ENCODE peak calls at places on chromosomes 6 and 20, in five cellular contexts. One of them, this sample, is unnamed.

GRCh38 chr20:61833807-61834610 is 231.7 kb downstream of the TAF4 start:
- DNase-seq in fibroblast of lung: no peak
- DNase-seq in GM23338: no peak
- DNase-seq in PC-3: no peak
- DNase-seq in astrocyte: no peak
- DNase-seq in this sample: no peak

GRCh38 chr6:131687022-131687421 is 14.2 kb downstream of the OR2A4 start:
- DNase-seq in fibroblast of lung: peak
- DNase-seq in GM23338: no peak
- DNase-seq in PC-3: no peak
- DNase-seq in astrocyte: no peak
- DNase-seq in this sample: no peak

GRCh38 chr6:33197431-33198048 is 2.9 kb downstream of the RXRB start:
- DNase-seq in fibroblast of lung: peak
- DNase-seq in GM23338: peak
- DNase-seq in PC-3: peak
- DNase-seq in astrocyte: peak
- DNase-seq in this sample: peak

GRCh38 chr6:136387316-136387715 is 97.7 kb upstream of the BCLAF1 start:
- DNase-seq in fibroblast of lung: no peak
- DNase-seq in GM23338: no peak
- DNase-seq in PC-3: no peak
- DNase-seq in astrocyte: no peak
- DNase-seq in this sample: no peak

GRCh38 chr6:147867827-147868226 is 359.3 kb downstream of the SAMD5 start:
- DNase-seq in fibroblast of lung: no peak
- DNase-seq in GM23338: no peak
- DNase-seq in PC-3: no peak
- DNase-seq in astrocyte: no peak
- DNase-seq in this sample: no peak

GRCh38 chr6:137813308-137813707 is 53.8 kb upstream of the TNFAIP3 start:
- DNase-seq in fibroblast of lung: peak
- DNase-seq in GM23338: no peak
- DNase-seq in PC-3: peak
- DNase-seq in astrocyte: no peak
- DNase-seq in this sample: no peak

GRCh38 chr6:168916576-168917207 is 337.0 kb downstream of the THBS2 start:
- DNase-seq in fibroblast of lung: peak
- DNase-seq in GM23338: no peak
- DNase-seq in PC-3: no peak
- DNase-seq in astrocyte: peak
- DNase-seq in this sample: no peak

GRCh38 chr6:108167449-108167903 is 1.7 kb downstream of the NR2E1 start:
- DNase-seq in fibroblast of lung: no peak
- DNase-seq in GM23338: peak
- DNase-seq in PC-3: no peak
- DNase-seq in astrocyte: no peak
- DNase-seq in this sample: no peak

GRCh38 chr20:25859649-25860530 is 163.2 kb upstream of the ZNF337 start:
- DNase-seq in fibroblast of lung: peak
- DNase-seq in GM23338: peak
- DNase-seq in PC-3: peak
- DNase-seq in astrocyte: no peak
- DNase-seq in this sample: peak

GRCh38 chr20:17043323-17043722 is 183.5 kb upstream of the PCSK2 start:
- DNase-seq in fibroblast of lung: no peak
- DNase-seq in GM23338: no peak
- DNase-seq in PC-3: no peak
- DNase-seq in astrocyte: no peak
- DNase-seq in this sample: no peak

GRCh38 chr20:64177787-64178186 is 13.5 kb downstream of the MYT1 start:
- DNase-seq in fibroblast of lung: no peak
- DNase-seq in GM23338: no peak
- DNase-seq in PC-3: no peak
- DNase-seq in astrocyte: no peak
- DNase-seq in this sample: no peak

GRCh38 chr6:148969679-148970078 is 222.8 kb downstream of the UST start:
- DNase-seq in fibroblast of lung: peak
- DNase-seq in GM23338: peak
- DNase-seq in PC-3: no peak
- DNase-seq in astrocyte: peak
- DNase-seq in this sample: no peak

GRCh38 chr6:136669299-136669699 is 119.1 kb upstream of the MAP7 start:
- DNase-seq in fibroblast of lung: peak
- DNase-seq in GM23338: no peak
- DNase-seq in PC-3: peak
- DNase-seq in astrocyte: peak
- DNase-seq in this sample: no peak

GRCh38 chr6:168157272-168158007 is 78.4 kb upstream of the FRMD1 start:
- DNase-seq in fibroblast of lung: peak
- DNase-seq in GM23338: peak
- DNase-seq in PC-3: peak
- DNase-seq in astrocyte: peak
- DNase-seq in this sample: no peak

GRCh38 chr6:35876902-35877301 is 44.0 kb downstream of the SRPK1 start:
- DNase-seq in fibroblast of lung: no peak
- DNase-seq in GM23338: no peak
- DNase-seq in PC-3: no peak
- DNase-seq in astrocyte: no peak
- DNase-seq in this sample: no peak

GRCh38 chr20:543369-544152 is at the start of gene CSNK2A1:
- DNase-seq in fibroblast of lung: peak
- DNase-seq in GM23338: peak
- DNase-seq in PC-3: peak
- DNase-seq in astrocyte: peak
- DNase-seq in this sample: peak

GRCh38 chr6:27591660-27592059 is 118.8 kb upstream of the ZNF184 start:
- DNase-seq in fibroblast of lung: peak
- DNase-seq in GM23338: peak
- DNase-seq in PC-3: peak
- DNase-seq in astrocyte: peak
- DNase-seq in this sample: no peak

GRCh38 chr6:166707045-166707444 is 80.0 kb upstream of the RPS6KA2 start:
- DNase-seq in fibroblast of lung: peak
- DNase-seq in GM23338: peak
- DNase-seq in PC-3: peak
- DNase-seq in astrocyte: no peak
- DNase-seq in this sample: peak

GRCh38 chr20:44733341-44734069 is 12.2 kb upstream of the KCNK15 start:
- DNase-seq in fibroblast of lung: peak
- DNase-seq in GM23338: peak
- DNase-seq in PC-3: peak
- DNase-seq in astrocyte: no peak
- DNase-seq in this sample: peak

GRCh38 chr6:110410534-110410933 is 4.8 kb downstream of the DDO start:
- DNase-seq in fibroblast of lung: no peak
- DNase-seq in GM23338: no peak
- DNase-seq in PC-3: no peak
- DNase-seq in astrocyte: no peak
- DNase-seq in this sample: no peak

GRCh38 chr6:12504325-12504966 is 212.1 kb upstream of the PHACTR1 start:
- DNase-seq in fibroblast of lung: no peak
- DNase-seq in GM23338: peak
- DNase-seq in PC-3: peak
- DNase-seq in astrocyte: no peak
- DNase-seq in this sample: peak

GRCh38 chr6:71621918-71622519 is 264.3 kb upstream of the RIMS1 start:
- DNase-seq in fibroblast of lung: no peak
- DNase-seq in GM23338: peak
- DNase-seq in PC-3: peak
- DNase-seq in astrocyte: no peak
- DNase-seq in this sample: no peak

GRCh38 chr6:158158748-158159147 is 9.3 kb downstream of the SERAC1 start:
- DNase-seq in fibroblast of lung: peak
- DNase-seq in GM23338: no peak
- DNase-seq in PC-3: no peak
- DNase-seq in astrocyte: peak
- DNase-seq in this sample: no peak

GRCh38 chr6:16602035-16602434 is 159.2 kb downstream of the ATXN1 start:
- DNase-seq in fibroblast of lung: no peak
- DNase-seq in GM23338: no peak
- DNase-seq in PC-3: no peak
- DNase-seq in astrocyte: no peak
- DNase-seq in this sample: no peak

GRCh38 chr20:22597303-22597702 is 12.9 kb upstream of the FOXA2 start:
- DNase-seq in fibroblast of lung: no peak
- DNase-seq in GM23338: no peak
- DNase-seq in PC-3: no peak
- DNase-seq in astrocyte: no peak
- DNase-seq in this sample: no peak

GRCh38 chr20:46406986-46407670 is 713 bp upstream of the ELMO2 start:
- DNase-seq in fibroblast of lung: peak
- DNase-seq in GM23338: peak
- DNase-seq in PC-3: peak
- DNase-seq in astrocyte: peak
- DNase-seq in this sample: peak

GRCh38 chr20:37396520-37397075 is 50.7 kb downstream of the SRC start:
- DNase-seq in fibroblast of lung: no peak
- DNase-seq in GM23338: peak
- DNase-seq in PC-3: no peak
- DNase-seq in astrocyte: no peak
- DNase-seq in this sample: no peak

GRCh38 chr6:20839624-20840023 is 305.4 kb downstream of the CDKAL1 start:
- DNase-seq in fibroblast of lung: no peak
- DNase-seq in GM23338: peak
- DNase-seq in PC-3: no peak
- DNase-seq in astrocyte: no peak
- DNase-seq in this sample: no peak

GRCh38 chr6:71608646-71609045 is 277.7 kb upstream of the RIMS1 start:
- DNase-seq in fibroblast of lung: peak
- DNase-seq in GM23338: no peak
- DNase-seq in PC-3: peak
- DNase-seq in astrocyte: peak
- DNase-seq in this sample: no peak

GRCh38 chr20:16580127-16580526 is 6.9 kb upstream of the KIF16B start:
- DNase-seq in fibroblast of lung: peak
- DNase-seq in GM23338: no peak
- DNase-seq in PC-3: peak
- DNase-seq in astrocyte: peak
- DNase-seq in this sample: no peak

GRCh38 chr6:21529431-21529830 is 64.1 kb upstream of the SOX4 start:
- DNase-seq in fibroblast of lung: no peak
- DNase-seq in GM23338: no peak
- DNase-seq in PC-3: no peak
- DNase-seq in astrocyte: no peak
- DNase-seq in this sample: no peak

GRCh38 chr20:57389695-57390603 is 1.2 kb upstream of the RBM38 start:
- DNase-seq in fibroblast of lung: no peak
- DNase-seq in GM23338: peak
- DNase-seq in PC-3: no peak
- DNase-seq in astrocyte: no peak
- DNase-seq in this sample: no peak

GRCh38 chr6:118551063-118551672 is 3.1 kb downstream of the PLN start:
- DNase-seq in fibroblast of lung: peak
- DNase-seq in GM23338: peak
- DNase-seq in PC-3: peak
- DNase-seq in astrocyte: peak
- DNase-seq in this sample: peak

GRCh38 chr6:38498085-38498484 is 141.6 kb downstream of the BTBD9 start:
- DNase-seq in fibroblast of lung: peak
- DNase-seq in GM23338: no peak
- DNase-seq in PC-3: peak
- DNase-seq in astrocyte: no peak
- DNase-seq in this sample: no peak

GRCh38 chr6:161922631-161923119 is 648.8 kb upstream of the AGPAT4 start:
- DNase-seq in fibroblast of lung: peak
- DNase-seq in GM23338: peak
- DNase-seq in PC-3: peak
- DNase-seq in astrocyte: peak
- DNase-seq in this sample: no peak

GRCh38 chr20:15711177-15711576 is 862.1 kb downstream of the KIF16B start:
- DNase-seq in fibroblast of lung: no peak
- DNase-seq in GM23338: no peak
- DNase-seq in PC-3: no peak
- DNase-seq in astrocyte: no peak
- DNase-seq in this sample: no peak

GRCh38 chr6:44785123-44785522 is 397.6 kb downstream of the CDC5L start:
- DNase-seq in fibroblast of lung: no peak
- DNase-seq in GM23338: no peak
- DNase-seq in PC-3: no peak
- DNase-seq in astrocyte: no peak
- DNase-seq in this sample: no peak

DNA sequence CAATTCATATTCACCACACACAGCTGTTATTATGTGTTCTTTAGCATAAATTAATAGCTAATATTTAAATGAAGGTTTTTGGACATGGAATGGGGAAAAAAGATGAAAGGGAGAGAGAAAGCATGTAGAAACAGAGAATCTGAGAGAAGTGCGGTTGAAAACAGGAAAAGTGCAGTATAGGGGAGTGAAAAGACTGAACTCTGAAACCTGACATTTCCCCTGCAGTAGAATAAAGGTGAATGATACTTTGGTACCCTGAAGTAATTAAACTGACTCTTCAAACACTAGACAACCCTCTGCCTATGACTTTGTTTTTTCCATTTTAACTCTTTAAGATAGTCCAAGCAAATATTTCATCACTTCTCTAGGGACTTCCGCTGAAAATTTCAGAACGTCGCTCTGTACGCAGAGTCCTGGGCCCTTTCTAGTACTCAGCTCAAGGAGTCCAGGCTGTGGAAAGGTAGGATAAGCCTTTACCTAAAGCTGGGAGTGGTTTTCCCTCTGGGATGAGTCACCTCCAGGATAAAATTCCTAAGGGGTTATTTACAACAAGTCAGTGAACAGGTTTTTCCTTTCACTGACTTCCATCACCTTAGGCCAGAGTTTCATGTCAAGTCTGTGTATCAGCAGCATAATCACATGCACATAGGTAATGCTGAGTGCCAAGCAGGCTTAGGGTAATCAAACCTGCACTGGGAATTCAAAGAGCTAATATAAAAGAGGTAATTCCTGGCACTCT is 614.5 kb downstream of the PKHD1 start:
- DNase-seq in fibroblast of lung: no peak
- DNase-seq in GM23338: peak
- DNase-seq in PC-3: peak
- DNase-seq in astrocyte: no peak
- DNase-seq in this sample: no peak
- TF ChIP-seq EZH2 in fibroblast of lung: no peak
- TF ChIP-seq EZH2 in GM23338: no peak
- TF ChIP-seq EZH2 in PC-3: no peak
- TF ChIP-seq EZH2 in astrocyte: no peak
- TF ChIP-seq EZH2 in this sample: no peak

GRCh38 chr6:163438940-163439335 is 24.4 kb downstream of the QKI start:
- DNase-seq in fibroblast of lung: peak
- DNase-seq in GM23338: no peak
- DNase-seq in PC-3: no peak
- DNase-seq in astrocyte: no peak
- DNase-seq in this sample: peak
- H3K4me3 ChIP-seq in fibroblast of lung: no peak
- H3K4me3 ChIP-seq in GM23338: no peak
- H3K4me3 ChIP-seq in PC-3: no peak
- H3K4me3 ChIP-seq in astrocyte: no peak
- H3K4me3 ChIP-seq in this sample: no peak

GRCh38 chr6:1612902-1613301 is 3.2 kb downstream of the FOXC1 start:
- DNase-seq in fibroblast of lung: peak
- DNase-seq in GM23338: no peak
- DNase-seq in PC-3: peak
- DNase-seq in astrocyte: peak
- DNase-seq in this sample: no peak
- TF ChIP-seq EZH2 in fibroblast of lung: no peak
- TF ChIP-seq EZH2 in GM23338: peak
- TF ChIP-seq EZH2 in PC-3: no peak
- TF ChIP-seq EZH2 in astrocyte: no peak
- TF ChIP-seq EZH2 in this sample: no peak

GRCh38 chr6:116876635-116877611 is at the start of gene RFX6:
- DNase-seq in fibroblast of lung: no peak
- DNase-seq in GM23338: peak
- DNase-seq in PC-3: no peak
- DNase-seq in astrocyte: no peak
- DNase-seq in this sample: no peak
- H3K4me3 ChIP-seq in fibroblast of lung: no peak
- H3K4me3 ChIP-seq in GM23338: peak
- H3K4me3 ChIP-seq in PC-3: peak
- H3K4me3 ChIP-seq in astrocyte: peak
- H3K4me3 ChIP-seq in this sample: no peak